ENCODE peak calls at places on chromosomes 13 and 19, in four cellular contexts. H is colonic mucosa, K is A549, R is mesendoderm. S is an unnamed sample.

GRCh38 chr13:108560092-108560491 is 69.3 kb upstream of the MYO16 start:
- DNase-seq in H (no peak), K (no peak), R (peak; percentile 4), S (no peak)

GRCh38 chr19:6667114-6667627 is 2.8 kb downstream of the TNFSF14 start:
- DNase-seq in H (no peak), K (no peak), R (no peak), S (no peak)

GRCh38 chr19:14659886-14660489 is 14.7 kb downstream of the ADGRE3 start:
- DNase-seq in H (no peak), K (no peak), R (no peak), S (no peak)

GRCh38 chr19:34962945-34963530 is 991 bp downstream of the ZNF792 start:
- DNase-seq in H (peak; percentile 51), K (no peak), R (peak; percentile 69), S (no peak)

GRCh38 chr13:43787998-43788397 is 1.2 kb upstream of the ENOX1 start:
- DNase-seq in H (no peak), K (peak; percentile 51), R (peak; percentile 72), S (peak; percentile 16)

GRCh38 chr13:106888148-106888547 is 320.2 kb upstream of the ARGLU1 start:
- DNase-seq in H (no peak), K (no peak), R (no peak), S (no peak)

GRCh38 chr13:47628666-47629065 is 372.4 kb downstream of the SUCLA2 start:
- DNase-seq in H (no peak), K (no peak), R (no peak), S (no peak)

GRCh38 chr19:22144394-22144793 is 52.4 kb downstream of the ZNF676 start:
- DNase-seq in H (no peak), K (peak; percentile 30), R (peak; percentile 33), S (no peak)

GRCh38 chr13:65889368-65889767 is 1340.8 kb downstream of the PCDH9 start:
- DNase-seq in H (no peak), K (no peak), R (no peak), S (no peak)

GRCh38 chr13:98108330-98108729 is 34.6 kb upstream of the FARP1 start:
- DNase-seq in H (no peak), K (no peak), R (no peak), S (no peak)

GRCh38 chr19:10718205-10719196 is 622 bp downstream of the DNM2 start:
- DNase-seq in H (no peak), K (no peak), R (peak; percentile 32), S (no peak)

GRCh38 chr19:3821857-3822364 is 35.7 kb upstream of the MATK start:
- DNase-seq in H (peak; percentile 72), K (peak; percentile 67), R (peak; percentile 64), S (peak; percentile 40)

GRCh38 chr13:28373803-28374202 is 121.1 kb downstream of the FLT1 start:
- DNase-seq in H (no peak), K (no peak), R (no peak), S (no peak)

GRCh38 chr13:74118328-74118727 is 15.9 kb downstream of the KLF12 start:
- DNase-seq in H (no peak), K (no peak), R (no peak), S (no peak)

GRCh38 chr13:111115051-111115840 is at the start of gene ARHGEF7:
- DNase-seq in H (no peak), K (no peak), R (peak; percentile 43), S (no peak)

GRCh38 chr19:33156354-33156753 is 24.4 kb downstream of the WDR88 start:
- DNase-seq in H (no peak), K (no peak), R (no peak), S (no peak)

GRCh38 chr19:6677924-6678689 is 8.1 kb upstream of the TNFSF14 start:
- DNase-seq in H (peak; percentile 37), K (peak; percentile 18), R (peak; percentile 76), S (no peak)

GRCh38 chr13:21069561-21070004 is 8.2 kb upstream of the LATS2 start:
- DNase-seq in H (no peak), K (peak; percentile 85), R (peak; percentile 56), S (no peak)

GRCh38 chr13:45328661-45329105 is 12.3 kb downstream of the TPT1 start:
- DNase-seq in H (no peak), K (no peak), R (no peak), S (no peak)

GRCh38 chr19:48569814-48570213 is 17.8 kb downstream of the SULT2B1 start:
- DNase-seq in H (no peak), K (no peak), R (no peak), S (no peak)

GRCh38 chr13:29852464-29853054 is 2.1 kb upstream of the UBL3 start:
- DNase-seq in H (no peak), K (no peak), R (no peak), S (no peak)

GRCh38 chr19:45469835-45470146 is 2.0 kb downstream of the FOSB start:
- DNase-seq in H (no peak), K (no peak), R (no peak), S (peak; percentile 86)

GRCh38 chr13:107545946-107546502 is 669.3 kb downstream of the LIG4 start:
- DNase-seq in H (no peak), K (no peak), R (no peak), S (no peak)

GRCh38 chr13:114124921-114125320 is 7.5 kb downstream of the RASA3 start:
- DNase-seq in H (no peak), K (no peak), R (no peak), S (no peak)

GRCh38 chr19:2532252-2533071 is 56.5 kb downstream of the GADD45B start:
- DNase-seq in H (no peak), K (peak; percentile 91), R (no peak), S (no peak)

GRCh38 chr13:30864352-30865130 is 41.5 kb upstream of the MEDAG start:
- DNase-seq in H (no peak), K (no peak), R (peak; percentile 78), S (no peak)

GRCh38 chr13:43272866-43273265 is 249.5 kb downstream of the DNAJC15 start:
- DNase-seq in H (no peak), K (no peak), R (peak; percentile 53), S (no peak)

GRCh38 chr19:41224632-41225031 is 5.6 kb downstream of the AXL start:
- DNase-seq in H (no peak), K (no peak), R (no peak), S (no peak)
- H3K4me1 ChIP-seq in H (peaks cover 5% of the 10 kb centered on the region), K (peaks cover 73% of the 10 kb centered on the region), R (peaks cover 8% of the 10 kb centered on the region), S (peaks cover 80% of the 10 kb centered on the region)

GRCh38 chr13:33678084-33678483 is 139.9 kb upstream of the RFC3 start:
- DNase-seq in H (no peak), K (no peak), R (no peak), S (no peak)
- H3K4me1 ChIP-seq in H (peaks cover 4% of the 10 kb centered on the region), K (peaks cover 28% of the 10 kb centered on the region), R (no peaks in the 10 kb centered on the region), S (no peaks in the 10 kb centered on the region)

GRCh38 chr19:12864143-12864542 is 17.1 kb downstream of the DNASE2 start:
- DNase-seq in H (no peak), K (no peak), R (no peak), S (no peak)

GRCh38 chr19:12867120-12868099 is 13.8 kb downstream of the DNASE2 start:
- DNase-seq in H (peak; percentile 71), K (peak; percentile 52), R (peak; percentile 93), S (no peak)

GRCh38 chr19:12866416-12867119 is 14.7 kb downstream of the DNASE2 start:
- DNase-seq in H (no peak), K (no peak), R (no peak), S (no peak)

GRCh38 chr19:12864721-12865715 is 16.2 kb downstream of the DNASE2 start:
- DNase-seq in H (no peak), K (no peak), R (no peak), S (no peak)

DNA sequence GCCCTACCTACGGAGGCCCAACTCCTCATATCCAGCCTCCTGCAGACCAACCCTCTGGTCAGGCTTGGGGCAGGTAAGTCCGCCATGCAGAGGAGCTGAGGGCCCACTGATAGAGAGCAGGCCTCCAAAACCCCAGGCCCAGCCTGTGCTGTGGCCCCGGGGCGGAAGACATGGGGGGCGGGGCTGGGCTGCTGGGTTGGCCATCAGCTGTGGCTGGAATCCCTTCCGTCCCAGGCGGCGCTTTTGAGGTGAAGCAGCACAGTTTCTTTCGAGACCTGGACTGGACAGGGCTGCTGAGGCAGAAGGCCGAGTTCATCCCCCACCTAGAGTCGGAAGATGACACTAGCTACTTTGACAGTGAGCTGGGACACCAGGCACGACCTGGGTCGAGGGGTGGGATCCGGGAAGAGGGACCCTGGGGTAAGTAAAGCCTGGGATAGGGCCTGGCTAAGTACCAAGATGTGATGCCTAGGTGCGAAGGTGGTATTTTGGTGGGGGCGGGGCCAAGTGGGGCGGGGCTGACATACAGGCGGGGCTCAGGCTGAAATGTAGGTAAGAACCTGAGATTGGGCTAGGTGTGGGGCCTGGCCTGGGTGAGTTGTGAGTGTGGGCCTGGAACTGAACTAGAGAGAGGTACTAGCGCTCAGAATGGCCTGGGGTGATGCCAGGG is 15.4 kb downstream of the DNASE2 start:
- DNase-seq in H (no peak), K (no peak), R (no peak), S (no peak)
- H3K4me1 ChIP-seq in H (peaks cover 11% of the 10 kb centered on the region), K (no peaks in the 10 kb centered on the region), R (no peaks in the 10 kb centered on the region), S (no peaks in the 10 kb centered on the region)

GRCh38 chr13:102677122-102677521 is 17.7 kb downstream of the METTL21C start:
- DNase-seq in H (no peak), K (no peak), R (no peak), S (no peak)
- H3K4me1 ChIP-seq in H (no peaks in the 10 kb centered on the region), K (no peaks in the 10 kb centered on the region), R (peaks cover 3% of the 10 kb centered on the region), S (no peaks in the 10 kb centered on the region)

DNA sequence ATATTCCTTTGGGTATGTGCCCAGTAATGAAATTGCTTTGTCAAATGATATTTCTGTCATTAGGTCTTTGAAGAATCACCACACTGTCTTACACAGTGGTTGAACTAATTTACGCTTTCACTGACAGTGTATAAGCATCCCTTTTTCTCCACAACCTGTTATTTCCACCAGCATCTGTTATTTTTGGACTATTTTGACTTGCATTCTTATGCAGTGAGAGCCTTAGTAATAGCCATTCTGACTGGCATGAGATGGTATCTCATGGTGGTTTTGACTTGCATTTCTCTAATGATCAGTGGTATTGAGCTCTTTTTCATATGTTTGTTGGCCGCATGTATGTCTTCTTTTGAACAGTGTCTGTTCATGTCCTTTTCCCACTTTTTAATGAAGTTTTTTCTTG is 92.0 kb upstream of the SPATA13 start:
- DNase-seq in H (no peak), K (no peak), R (no peak), S (no peak)
- H3K4me1 ChIP-seq in H (no peaks in the 10 kb centered on the region), K (no peaks in the 10 kb centered on the region), R (no peaks in the 10 kb centered on the region), S (peaks cover 4% of the 10 kb centered on the region)

GRCh38 chr19:18475762-18476331 is 37.9 kb upstream of the ISYNA1 start:
- DNase-seq in H (no peak), K (no peak), R (no peak), S (no peak)
- H3K4me1 ChIP-seq in H (peaks cover 28% of the 10 kb centered on the region), K (peaks cover 21% of the 10 kb centered on the region), R (no peaks in the 10 kb centered on the region), S (peaks cover 34% of the 10 kb centered on the region)

GRCh38 chr19:608155-609000 is 18.7 kb downstream of the HCN2 start:
- DNase-seq in H (no peak), K (no peak), R (no peak), S (no peak)
- H3K4me1 ChIP-seq in H (no peaks in the 10 kb centered on the region), K (peaks cover 40% of the 10 kb centered on the region), R (no peaks in the 10 kb centered on the region), S (peaks cover 37% of the 10 kb centered on the region)